ENCODE peak calls at places on chromosome 18, in nine cellular contexts. Y is 8988T; M is SW480; P is mesothelial cell of epicardium; K is NCI-H1694 treated with DMSO at 0.1 percent for 48 hours; O is fibroblast of pulmonary artery; H is hepatocyte; T is stimulated activated CD8-positive, alpha-beta memory T cell treated with anti-CD3 and anti-CD28 coated beads, Interleukin-15, amount 100 ng/mL, for 1 hour; J is T-helper 9 cell. N is an unnamed sample.

GRCh38 chr18:13455470-13455869 is 236.9 kb downstream of the LDLRAD4 start:
- DNase-seq in O (no peak), T (no peak), H (no peak), P (no peak), K (no peak), Y (no peak), J (no peak), M (no peak), N (no peak)

GRCh38 chr18:71036783-71037182 is 747.9 kb downstream of the SOCS6 start:
- DNase-seq in Y (no peak), P (no peak), J (no peak), O (peak), H (no peak), T (no peak), M (no peak), K (no peak), N (no peak)

GRCh38 chr18:12258719-12259705 is 4.9 kb downstream of the CIDEA start:
- DNase-seq in M (no peak), J (no peak), O (no peak), T (no peak), Y (no peak), P (no peak), H (no peak), K (no peak), N (no peak)

GRCh38 chr18:78862395-78862794 is 117.2 kb upstream of the SALL3 start:
- DNase-seq in T (no peak), O (no peak), P (no peak), J (no peak), H (no peak), Y (no peak), K (no peak), M (no peak), N (no peak)

GRCh38 chr18:12159446-12159845 is 65.8 kb downstream of the ANKRD62 start:
- DNase-seq in H (peak), J (no peak), Y (no peak), M (no peak), O (peak), K (no peak), P (no peak), T (no peak), N (no peak)

GRCh38 chr18:60543646-60544045 is 171.1 kb upstream of the MC4R start:
- DNase-seq in K (no peak), Y (no peak), H (no peak), M (no peak), P (no peak), O (no peak), J (no peak), T (no peak), N (no peak)

GRCh38 chr18:23943104-23943503 is 71.5 kb upstream of the TTC39C start:
- DNase-seq in K (no peak), H (no peak), T (no peak), Y (no peak), P (no peak), J (no peak), M (no peak), O (no peak), N (no peak)

GRCh38 chr18:55152801-55153200 is 193.5 kb upstream of the CCDC68 start:
- DNase-seq in K (no peak), H (no peak), J (no peak), P (no peak), Y (no peak), M (no peak), T (no peak), O (peak), N (no peak)

GRCh38 chr18:33269223-33269622 is 171.3 kb downstream of the CCDC178 start:
- DNase-seq in O (no peak), J (no peak), P (no peak), Y (no peak), M (no peak), K (no peak), T (no peak), H (no peak), N (no peak)

GRCh38 chr18:33152376-33152775 is 288.1 kb downstream of the CCDC178 start:
- DNase-seq in H (no peak), K (no peak), O (no peak), M (no peak), Y (no peak), T (no peak), J (no peak), P (no peak), N (no peak)

GRCh38 chr18:75360206-75360605 is 67.3 kb downstream of the SMIM21 start:
- DNase-seq in H (no peak), T (no peak), Y (no peak), M (no peak), J (no peak), P (no peak), K (no peak), O (no peak), N (no peak)

GRCh38 chr18:7870855-7871254 is 303.7 kb downstream of the PTPRM start:
- DNase-seq in M (no peak), H (no peak), K (no peak), P (no peak), T (no peak), Y (no peak), O (peak), J (no peak), N (no peak)

GRCh38 chr18:67367540-67367939 is 149.0 kb downstream of the DSEL start:
- DNase-seq in P (no peak), M (no peak), H (no peak), J (no peak), T (no peak), K (no peak), O (no peak), Y (no peak), N (no peak)

GRCh38 chr18:5068856-5069255 is 128.2 kb downstream of the AKAIN1 start:
- DNase-seq in M (no peak), H (no peak), J (no peak), K (no peak), O (no peak), T (no peak), Y (no peak), P (no peak), N (no peak)

GRCh38 chr18:8742382-8743361 is 37.3 kb downstream of the MTCL1 start:
- DNase-seq in H (no peak), T (no peak), P (no peak), Y (no peak), M (no peak), K (no peak), O (peak), J (peak), N (no peak)

GRCh38 chr18:69787825-69788547 is 159.7 kb downstream of the CD226 start:
- DNase-seq in H (no peak), K (no peak), Y (no peak), O (peak), M (peak), P (no peak), J (no peak), T (no peak), N (no peak)

GRCh38 chr18:13375302-13376255 is 157.0 kb downstream of the LDLRAD4 start:
- DNase-seq in J (peak), O (peak), T (peak), Y (peak), P (no peak), K (no peak), M (peak), H (peak), N (no peak)

GRCh38 chr18:5970032-5970431 is 74.7 kb upstream of the TMEM200C start:
- DNase-seq in Y (no peak), J (no peak), T (no peak), M (peak), K (no peak), H (peak), O (no peak), P (no peak), N (no peak)

GRCh38 chr18:79788096-79789085 is 9.3 kb upstream of the KCNG2 start:
- DNase-seq in J (no peak), H (no peak), Y (no peak), K (no peak), M (no peak), P (no peak), T (no peak), O (peak), N (no peak)

GRCh38 chr18:76615065-76615733 is 120.2 kb upstream of the ZNF516 start:
- DNase-seq in Y (no peak), H (no peak), T (no peak), M (no peak), P (no peak), J (no peak), O (no peak), K (no peak), N (no peak)

GRCh38 chr18:155688-156087 is 2.7 kb upstream of the USP14 start:
- DNase-seq in H (no peak), P (no peak), K (no peak), M (no peak), T (no peak), O (no peak), J (no peak), Y (no peak), N (no peak)

GRCh38 chr18:63421514-63421913 is 762 bp downstream of the VPS4B start:
- DNase-seq in J (no peak), M (no peak), Y (no peak), K (no peak), O (peak), T (no peak), P (no peak), H (no peak), N (no peak)

N was measured in cerebellum.